ENCODE peak calls at places on chromosomes 3 and 15, in four cellular contexts. One of them, this sample, is unnamed.

GRCh38 chr3:55477306-55478010 is 9.6 kb downstream of the WNT5A start:
- DNase-seq in cardiac fibroblast: no peak
- DNase-seq in spleen: no peak
- DNase-seq in NB4: no peak
- DNase-seq in this sample: no peak

GRCh38 chr3:188840290-188840689 is 331.5 kb upstream of the TPRG1 start:
- DNase-seq in cardiac fibroblast: no peak
- DNase-seq in spleen: no peak
- DNase-seq in NB4: no peak
- DNase-seq in this sample: no peak

GRCh38 chr3:53502737-53503136 is 8.3 kb downstream of the CACNA1D start:
- DNase-seq in cardiac fibroblast: no peak
- DNase-seq in spleen: no peak
- DNase-seq in NB4: no peak
- DNase-seq in this sample: no peak

GRCh38 chr15:85142324-85142723 is 160.7 kb downstream of the PDE8A start:
- DNase-seq in cardiac fibroblast: peak
- DNase-seq in spleen: no peak
- DNase-seq in NB4: no peak
- DNase-seq in this sample: no peak

GRCh38 chr15:55334997-55335396 is 16.0 kb downstream of the PIGB start:
- DNase-seq in cardiac fibroblast: no peak
- DNase-seq in spleen: no peak
- DNase-seq in NB4: no peak
- DNase-seq in this sample: no peak

GRCh38 chr3:42612928-42613327 is 12.4 kb downstream of the NKTR start:
- DNase-seq in cardiac fibroblast: no peak
- DNase-seq in spleen: no peak
- DNase-seq in NB4: peak
- DNase-seq in this sample: no peak

GRCh38 chr3:131081224-131081623 is 54.5 kb downstream of the NEK11 start:
- DNase-seq in cardiac fibroblast: peak
- DNase-seq in spleen: no peak
- DNase-seq in NB4: no peak
- DNase-seq in this sample: no peak

GRCh38 chr15:86002444-86002843 is 77.2 kb upstream of the AGBL1 start:
- DNase-seq in cardiac fibroblast: no peak
- DNase-seq in spleen: no peak
- DNase-seq in NB4: no peak
- DNase-seq in this sample: no peak

GRCh38 chr3:168139947-168140346 is 44.2 kb upstream of the GOLIM4 start:
- DNase-seq in cardiac fibroblast: no peak
- DNase-seq in spleen: no peak
- DNase-seq in NB4: no peak
- DNase-seq in this sample: no peak

GRCh38 chr3:177934001-177934891 is 602.0 kb upstream of the KCNMB2 start:
- DNase-seq in cardiac fibroblast: peak
- DNase-seq in spleen: no peak
- DNase-seq in NB4: no peak
- DNase-seq in this sample: peak

GRCh38 chr3:98058244-98058960 is 23.3 kb upstream of the GABRR3 start:
- DNase-seq in cardiac fibroblast: no peak
- DNase-seq in spleen: no peak
- DNase-seq in NB4: peak
- DNase-seq in this sample: no peak

GRCh38 chr3:42515391-42515916 is 13.0 kb downstream of the VIPR1 start:
- DNase-seq in cardiac fibroblast: no peak
- DNase-seq in spleen: peak
- DNase-seq in NB4: no peak
- DNase-seq in this sample: no peak

GRCh38 chr3:129624347-129625070 is 18.0 kb upstream of the PLXND1 start:
- DNase-seq in cardiac fibroblast: peak
- DNase-seq in spleen: peak
- DNase-seq in NB4: peak
- DNase-seq in this sample: no peak

GRCh38 chr3:61371123-61371522 is 119.9 kb upstream of the FHIT start:
- DNase-seq in cardiac fibroblast: peak
- DNase-seq in spleen: no peak
- DNase-seq in NB4: peak
- DNase-seq in this sample: peak

GRCh38 chr15:90160781-90161727 is 40.1 kb upstream of the SEMA4B start:
- DNase-seq in cardiac fibroblast: no peak
- DNase-seq in spleen: no peak
- DNase-seq in NB4: no peak
- DNase-seq in this sample: no peak

GRCh38 chr3:35664460-35664919 is 25.2 kb downstream of the ARPP21 start:
- DNase-seq in cardiac fibroblast: peak
- DNase-seq in spleen: peak
- DNase-seq in NB4: no peak
- DNase-seq in this sample: peak

GRCh38 chr3:191328963-191329653 is at the start of gene CCDC50:
- DNase-seq in cardiac fibroblast: peak
- DNase-seq in spleen: peak
- DNase-seq in NB4: peak
- DNase-seq in this sample: peak

GRCh38 chr3:45692866-45693265 is 3.7 kb downstream of the SACM1L start:
- DNase-seq in cardiac fibroblast: no peak
- DNase-seq in spleen: no peak
- DNase-seq in NB4: no peak
- DNase-seq in this sample: no peak

GRCh38 chr3:149576071-149576564 is 81.7 kb downstream of the WWTR1 start:
- DNase-seq in cardiac fibroblast: peak
- DNase-seq in spleen: no peak
- DNase-seq in NB4: peak
- DNase-seq in this sample: peak

GRCh38 chr3:148990211-148990610 is 1.1 kb upstream of the GYG1 start:
- DNase-seq in cardiac fibroblast: no peak
- DNase-seq in spleen: no peak
- DNase-seq in NB4: peak
- DNase-seq in this sample: no peak

GRCh38 chr3:116005404-116005803 is 382.1 kb downstream of the GAP43 start:
- DNase-seq in cardiac fibroblast: peak
- DNase-seq in spleen: no peak
- DNase-seq in NB4: no peak
- DNase-seq in this sample: peak

GRCh38 chr3:89948008-89948407 is 840.6 kb downstream of the EPHA3 start:
- DNase-seq in cardiac fibroblast: no peak
- DNase-seq in spleen: no peak
- DNase-seq in NB4: no peak
- DNase-seq in this sample: no peak

GRCh38 chr3:124168271-124168670 is 176.3 kb upstream of the ROPN1 start:
- DNase-seq in cardiac fibroblast: no peak
- DNase-seq in spleen: no peak
- DNase-seq in NB4: no peak
- DNase-seq in this sample: no peak

GRCh38 chr15:48913141-48913540 is 35.2 kb downstream of the EID1 start:
- DNase-seq in cardiac fibroblast: no peak
- DNase-seq in spleen: no peak
- DNase-seq in NB4: no peak
- DNase-seq in this sample: no peak

GRCh38 chr3:56052219-56052618 is 416.0 kb downstream of the ERC2 start:
- DNase-seq in cardiac fibroblast: no peak
- DNase-seq in spleen: no peak
- DNase-seq in NB4: no peak
- DNase-seq in this sample: no peak

DNA sequence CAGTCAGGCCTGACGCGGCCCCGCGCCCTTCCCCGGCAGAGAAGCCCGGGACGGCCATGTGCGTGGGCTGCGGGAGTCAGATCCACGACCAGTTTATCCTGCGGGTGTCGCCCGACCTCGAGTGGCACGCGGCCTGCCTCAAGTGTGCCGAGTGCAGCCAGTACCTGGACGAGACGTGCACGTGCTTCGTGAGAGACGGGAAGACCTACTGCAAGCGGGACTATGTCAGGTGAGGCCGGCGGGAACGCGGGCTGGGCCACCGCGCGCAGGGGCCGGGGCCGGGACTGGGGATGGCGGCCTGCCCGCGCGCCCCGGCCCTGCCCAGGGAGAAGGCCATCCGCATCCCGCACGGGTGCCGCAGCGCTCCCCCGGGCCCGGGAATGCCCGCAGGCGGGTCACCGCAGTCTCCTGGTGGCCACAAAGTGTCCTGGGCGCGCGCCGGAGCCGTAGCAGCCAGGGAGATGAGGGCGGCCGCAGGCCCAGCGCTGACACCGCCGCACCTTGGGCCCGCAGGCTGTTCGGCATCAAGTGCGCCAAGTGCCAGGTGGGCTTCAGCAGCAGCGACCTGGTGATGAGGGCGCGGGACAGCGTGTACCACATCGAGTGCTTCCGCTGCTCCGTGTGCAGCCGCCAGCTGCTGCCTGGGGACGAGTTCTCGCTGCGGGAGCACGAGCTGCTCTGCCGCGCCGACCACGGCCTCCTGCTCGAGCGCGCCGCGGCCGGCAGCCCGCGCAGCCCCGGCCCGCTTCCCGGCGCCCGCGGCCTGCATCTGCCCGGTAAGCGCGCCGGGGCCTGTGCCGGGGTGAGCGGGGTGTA is 1.4 kb downstream of the ISL2 start:
- DNase-seq in cardiac fibroblast: no peak
- DNase-seq in spleen: peak
- DNase-seq in NB4: peak
- DNase-seq in this sample: peak
- H3K4me3 ChIP-seq in cardiac fibroblast: no peak
- H3K4me3 ChIP-seq in spleen: peak
- H3K4me3 ChIP-seq in NB4: peak
- H3K4me3 ChIP-seq in this sample: no peak

GRCh38 chr3:187742351-187743171 is 2.7 kb downstream of the BCL6 start:
- DNase-seq in cardiac fibroblast: peak
- DNase-seq in spleen: no peak
- DNase-seq in NB4: peak
- DNase-seq in this sample: no peak
- TF ChIP-seq CTCF in cardiac fibroblast: no peak
- TF ChIP-seq CTCF in spleen: no peak
- TF ChIP-seq CTCF in NB4: no peak
- TF ChIP-seq CTCF in this sample: no peak

GRCh38 chr15:76056931-76057330 is 2.9 kb upstream of the TMEM266 start:
- DNase-seq in cardiac fibroblast: no peak
- DNase-seq in spleen: no peak
- DNase-seq in NB4: peak
- DNase-seq in this sample: no peak
- H3K4me3 ChIP-seq in cardiac fibroblast: no peak
- H3K4me3 ChIP-seq in spleen: no peak
- H3K4me3 ChIP-seq in NB4: peak
- H3K4me3 ChIP-seq in this sample: no peak

DNA sequence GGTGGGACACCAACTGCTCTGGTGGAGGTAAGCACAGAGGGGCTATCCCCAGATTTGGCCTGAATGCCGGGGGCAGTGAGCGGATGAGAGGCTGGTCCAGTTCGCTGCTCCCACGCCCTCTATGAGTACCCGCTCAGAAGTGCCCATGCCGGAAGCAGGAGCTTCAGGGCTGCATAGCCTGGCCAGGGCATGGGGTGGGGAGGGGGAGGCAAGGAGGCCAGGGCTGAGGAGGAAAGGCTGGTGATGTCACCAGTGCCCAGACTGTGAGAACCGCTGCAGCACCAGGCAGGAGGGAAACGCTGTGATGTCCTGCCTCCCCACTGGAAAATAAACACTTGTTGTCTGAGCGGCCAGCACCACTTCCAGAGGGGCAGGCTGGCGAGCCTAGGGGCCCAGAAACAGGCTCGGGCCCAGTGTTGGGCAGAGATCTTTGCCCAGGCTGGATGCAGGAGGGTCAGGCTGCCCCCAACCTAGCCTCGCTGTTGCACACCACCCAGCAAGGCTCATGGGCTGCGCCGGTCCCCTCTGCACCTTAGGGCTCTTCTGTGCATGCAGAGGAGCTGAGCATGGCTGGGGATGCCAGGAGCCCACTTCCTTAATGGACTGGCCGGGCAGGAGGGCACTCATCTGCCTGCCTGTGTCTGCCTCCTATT is 10.9 kb upstream of the DLL4 start:
- DNase-seq in cardiac fibroblast: no peak
- DNase-seq in spleen: peak
- DNase-seq in NB4: no peak
- DNase-seq in this sample: no peak
- TF ChIP-seq CTCF in cardiac fibroblast: no peak
- TF ChIP-seq CTCF in spleen: no peak
- TF ChIP-seq CTCF in NB4: no peak
- TF ChIP-seq CTCF in this sample: no peak

DNA sequence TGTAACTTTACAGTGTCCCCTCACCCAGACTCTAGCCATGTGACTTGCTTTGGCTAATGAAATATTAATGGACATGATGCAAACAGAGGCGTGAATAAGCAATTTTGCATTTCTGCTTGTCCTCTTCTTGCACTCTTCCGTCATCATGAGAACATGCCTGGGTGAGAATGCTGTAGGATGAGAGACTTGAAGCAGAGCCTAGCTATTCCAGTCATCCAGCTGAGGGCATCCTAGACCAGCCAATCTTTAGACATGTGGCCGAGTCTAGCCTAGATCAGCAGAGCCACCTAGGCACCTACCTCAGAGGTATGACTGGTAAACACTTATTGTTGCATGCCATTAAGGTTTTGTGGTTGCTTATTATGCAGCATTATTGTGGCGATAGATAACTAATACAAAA is 450.5 kb upstream of the AZI2 start:
- DNase-seq in cardiac fibroblast: peak
- DNase-seq in spleen: no peak
- DNase-seq in NB4: peak
- DNase-seq in this sample: peak
- H3K4me3 ChIP-seq in cardiac fibroblast: no peak
- H3K4me3 ChIP-seq in spleen: no peak
- H3K4me3 ChIP-seq in NB4: no peak
- H3K4me3 ChIP-seq in this sample: no peak